ENCODE peak calls at places on chromosomes 11 and 22, in nine cellular contexts. S is neural progenitor cell; Y is naive thymus-derived CD4-positive, alpha-beta T cell; X is spleen; D is body of pancreas; F is H1; N is PC-3; W is Caco-2; U is astrocyte. M is an unnamed sample.

GRCh38 chr11:33736148-33736809 is at the start of gene CD59:
- DNase-seq in F (peak; percentile 76), W (peak; percentile 98), U (peak; percentile 80), D (peak; percentile 99), X (peak; percentile 97), S (peak; percentile 95), N (peak; percentile 94), Y (peak; percentile 84), M (peak; percentile 98)

GRCh38 chr11:102157219-102157618 is 47.0 kb downstream of the YAP1 start:
- DNase-seq in X (no peak), F (no peak), S (peak; percentile 25), N (peak; percentile 83), Y (no peak), W (peak; percentile 32), U (peak; percentile 79), D (peak; percentile 84), M (no peak)

GRCh38 chr22:49657275-49657973 is 170.2 kb downstream of the BRD1 start:
- DNase-seq in Y (peak; percentile 71), W (no peak), S (no peak), N (no peak), F (no peak), D (peak; percentile 39), U (no peak), X (peak; percentile 93), M (no peak)

GRCh38 chr22:29689872-29690213 is 30.0 kb upstream of the CABP7 start:
- DNase-seq in N (peak; percentile 35), F (peak; percentile 41), U (peak; percentile 30), W (peak; percentile 47), D (peak; percentile 73), Y (peak; percentile 25), X (peak; percentile 86), S (peak; percentile 84), M (peak; percentile 85)

GRCh38 chr22:22398530-22399327 is 109.8 kb downstream of the ZNF280B start:
- DNase-seq in Y (no peak), N (no peak), S (no peak), D (no peak), F (no peak), U (no peak), X (no peak), W (no peak), M (no peak)

GRCh38 chr11:13038366-13038765 is 29.2 kb downstream of the RASSF10 start:
- DNase-seq in S (no peak), W (no peak), D (no peak), U (no peak), F (no peak), N (peak; percentile 13), X (no peak), Y (no peak), M (no peak)

GRCh38 chr11:77127969-77128691 is at the start of gene MYO7A:
- DNase-seq in W (peak; percentile 99), X (no peak), D (peak; percentile 89), N (no peak), Y (no peak), F (no peak), U (no peak), S (peak; percentile 77), M (peak; percentile 84)

GRCh38 chr11:42770444-42771065 is 541.2 kb upstream of the API5 start:
- DNase-seq in W (peak; percentile 31), Y (no peak), D (peak; percentile 42), F (peak; percentile 7), X (no peak), U (no peak), N (peak; percentile 36), S (peak; percentile 56), M (peak; percentile 29)

GRCh38 chr22:36386900-36387663 is 685 bp downstream of the MYH9 start:
- DNase-seq in N (no peak), W (peak; percentile 48), Y (peak; percentile 38), X (peak; percentile 98), F (no peak), U (no peak), S (peak; percentile 50), D (peak; percentile 71), M (peak; percentile 77)

GRCh38 chr11:77035041-77035440 is 843 bp downstream of the B3GNT6 start:
- DNase-seq in Y (no peak), U (no peak), D (no peak), X (no peak), N (no peak), W (no peak), S (no peak), F (no peak), M (no peak)

DNA sequence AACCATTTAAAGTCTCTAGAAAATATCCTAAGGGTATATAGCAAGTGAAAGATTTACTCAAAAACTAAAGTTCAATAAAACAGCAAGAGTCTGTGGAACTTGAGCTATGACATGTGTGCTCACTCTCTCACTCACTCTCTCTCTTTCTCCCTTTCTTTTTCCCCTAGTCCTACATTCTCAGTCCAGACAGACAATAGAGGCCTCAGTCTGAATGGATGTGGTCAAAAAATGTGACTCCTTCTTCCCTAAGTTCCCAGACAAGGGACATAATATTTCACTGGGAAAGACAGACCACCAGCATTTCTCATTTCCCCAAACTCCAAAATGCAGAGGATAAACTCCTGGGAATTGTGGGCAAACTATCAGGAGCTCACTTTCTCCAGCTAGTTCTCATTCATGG is 17.6 kb upstream of the APLNR start:
- DNase-seq in X (no peak), Y (no peak), S (no peak), N (no peak), F (no peak), U (no peak), D (no peak), W (no peak), M (no peak)
- H3K27me3 ChIP-seq in X (no peaks in the 10 kb centered on the region), Y (no peaks in the 10 kb centered on the region), S (no peaks in the 10 kb centered on the region), N (peaks cover 59% of the 10 kb centered on the region), F (no peaks in the 10 kb centered on the region), U (peaks cover 4% of the 10 kb centered on the region), D (no peaks in the 10 kb centered on the region), W (peaks cover 1% of the 10 kb centered on the region), M (no peaks in the 10 kb centered on the region)

DNA sequence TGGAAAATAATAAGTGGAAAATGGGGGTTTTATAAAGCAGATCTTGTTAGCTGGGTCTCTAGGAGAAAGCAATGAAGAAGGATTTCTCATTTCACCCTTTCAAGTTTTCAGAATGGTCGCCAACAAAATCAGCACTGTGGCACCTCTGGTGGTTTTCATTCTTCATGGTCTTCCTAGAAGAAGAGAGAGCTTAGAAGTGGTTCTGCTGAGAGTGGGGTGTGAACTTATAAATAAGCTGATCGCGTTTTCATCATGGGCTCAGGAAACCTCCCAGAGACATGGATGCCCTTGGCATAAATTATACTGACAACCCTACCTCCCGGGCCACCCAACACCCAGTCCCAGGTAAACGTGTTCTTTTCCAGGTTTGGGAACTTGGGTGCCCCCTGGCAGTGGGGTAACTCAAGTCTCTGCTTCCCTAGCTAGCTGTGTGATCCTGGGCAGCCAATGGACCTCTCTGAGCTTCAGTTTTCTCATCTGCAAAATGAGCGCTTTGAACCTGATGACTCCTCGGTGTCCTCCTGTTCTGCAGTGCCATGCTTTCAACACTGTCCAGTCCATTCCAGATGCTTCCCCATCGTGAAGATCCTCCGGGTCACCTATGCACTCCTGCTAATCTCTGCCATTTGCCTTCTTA is 72.6 kb upstream of the GRAMD1B start:
- DNase-seq in W (no peak), N (no peak), X (no peak), U (no peak), S (no peak), Y (no peak), D (no peak), F (no peak), M (no peak)
- H3K27me3 ChIP-seq in W (peaks cover 1% of the 10 kb centered on the region), N (peaks cover 72% of the 10 kb centered on the region), X (peaks cover 28% of the 10 kb centered on the region), U (peaks cover 62% of the 10 kb centered on the region), S (peaks cover 62% of the 10 kb centered on the region), Y (no peaks in the 10 kb centered on the region), D (peaks cover 8% of the 10 kb centered on the region), F (peaks cover 35% of the 10 kb centered on the region), M (peaks cover 49% of the 10 kb centered on the region)

DNA sequence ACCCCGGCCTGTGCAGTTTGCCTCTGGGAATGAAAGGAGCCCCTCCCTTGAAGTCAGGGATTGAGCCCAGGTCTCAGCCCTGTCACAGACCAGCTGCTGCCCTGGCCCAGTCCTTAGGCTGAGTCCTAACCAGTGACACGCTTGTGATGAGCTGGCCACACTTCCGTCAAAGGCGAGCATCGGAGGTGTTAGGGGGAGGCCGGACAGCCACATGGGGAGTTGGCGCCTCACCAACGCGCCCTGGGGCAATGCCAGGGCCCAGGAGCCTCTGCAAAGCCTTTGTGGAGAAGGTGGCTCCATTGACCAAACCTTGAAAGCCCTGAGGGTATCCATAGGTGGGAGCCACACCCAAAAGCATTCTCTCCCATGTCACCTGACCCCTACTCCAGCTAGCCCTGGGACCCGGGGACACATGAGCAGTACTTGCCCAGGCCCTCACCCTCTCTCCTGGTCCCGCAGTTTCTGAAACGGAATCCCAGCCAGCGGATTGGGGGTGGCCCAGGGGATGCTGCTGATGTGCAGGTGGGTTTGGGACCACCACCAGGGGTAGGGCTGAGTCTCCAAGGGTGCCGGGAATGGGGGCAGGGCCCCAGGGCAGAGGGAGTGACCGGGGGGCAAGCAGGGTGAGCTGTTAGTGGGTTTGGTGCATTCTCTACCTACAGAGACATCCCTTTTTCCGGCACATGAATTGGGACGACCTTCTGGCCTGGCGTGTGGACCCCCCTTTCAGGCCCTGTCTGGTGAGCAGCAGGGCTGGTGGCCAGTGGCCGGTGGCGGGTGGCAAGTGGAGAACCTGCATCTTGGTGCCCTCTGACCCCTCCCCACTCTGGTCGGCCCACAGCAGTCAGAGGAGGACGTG is 3.7 kb downstream of the PTPRCAP start:
- DNase-seq in Y (no peak), F (no peak), U (no peak), D (no peak), W (no peak), N (no peak), X (peak; percentile 80), S (no peak), M (no peak)
- H3K27me3 ChIP-seq in Y (no peaks in the 10 kb centered on the region), F (no peaks in the 10 kb centered on the region), U (no peaks in the 10 kb centered on the region), D (no peaks in the 10 kb centered on the region), W (no peaks in the 10 kb centered on the region), N (no peaks in the 10 kb centered on the region), X (no peaks in the 10 kb centered on the region), S (no peaks in the 10 kb centered on the region), M (no peaks in the 10 kb centered on the region)

GRCh38 chr11:66417000-66417399 is 3.8 kb upstream of the NPAS4 start:
- DNase-seq in N (no peak), D (no peak), F (no peak), Y (no peak), U (no peak), W (no peak), S (peak; percentile 30), X (no peak), M (no peak)

GRCh38 chr11:66414120-66414934 is 6.5 kb upstream of the NPAS4 start:
- DNase-seq in X (no peak), W (no peak), F (peak; percentile 29), S (peak; percentile 29), Y (no peak), N (no peak), U (no peak), D (no peak), M (peak; percentile 73)

GRCh38 chr11:66418168-66418985 is 2.5 kb upstream of the NPAS4 start:
- DNase-seq in N (peak; percentile 90), U (peak; percentile 94), X (no peak), F (peak; percentile 68), Y (peak; percentile 43), D (peak; percentile 62), S (peak; percentile 95), W (peak; percentile 89), M (peak; percentile 86)

GRCh38 chr11:66413167-66413566 is 7.7 kb upstream of the NPAS4 start:
- DNase-seq in D (no peak), F (no peak), U (no peak), N (no peak), X (no peak), W (no peak), Y (no peak), S (no peak), M (no peak)

DNA sequence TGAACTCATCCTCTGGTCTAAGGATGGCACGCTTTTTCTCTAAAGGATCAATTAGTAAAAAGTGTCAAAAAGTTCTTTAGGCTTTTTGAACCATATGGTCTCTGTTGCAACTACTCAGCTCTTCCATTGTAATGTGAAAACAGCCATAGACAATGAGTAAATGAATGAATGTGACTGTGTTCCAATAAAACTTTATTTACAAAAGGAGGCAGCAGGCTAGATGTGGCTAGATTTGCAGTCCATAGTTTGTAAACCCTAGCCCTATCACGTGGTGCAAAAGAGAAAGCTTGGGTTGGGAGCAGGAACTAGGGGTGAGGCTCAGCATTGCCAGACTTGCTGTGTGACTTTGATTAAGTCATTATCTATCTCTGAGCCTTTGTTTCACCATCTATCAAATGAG is 5.4 kb upstream of the NPAS4 start:
- DNase-seq in W (no peak), F (no peak), U (no peak), S (no peak), Y (no peak), X (no peak), N (no peak), D (no peak), M (no peak)
- H3K27me3 ChIP-seq in W (no peaks in the 10 kb centered on the region), F (peaks cover 16% of the 10 kb centered on the region), U (peaks cover 28% of the 10 kb centered on the region), S (peaks cover 23% of the 10 kb centered on the region), Y (peaks cover 7% of the 10 kb centered on the region), X (peaks cover 79% of the 10 kb centered on the region), N (peaks cover 66% of the 10 kb centered on the region), D (no peaks in the 10 kb centered on the region), M (peaks cover 18% of the 10 kb centered on the region)

M was measured in H7.